ENCODE peak calls at places on chromosome 11, in six cellular contexts. X is heart left ventricle, A is transverse colon, U is A549, Z is lower lobe of right lung, D is Peyer's patch. O is an unnamed sample.

GRCh38 chr11:66336234-66337102 is at the start of gene RIN1:
- DNase-seq in U (peak; percentile 86), A (peak; percentile 71), Z (peak; percentile 65), X (peak; percentile 74), D (peak; percentile 44), O (peak; percentile 81)

GRCh38 chr11:17508306-17508705 is 31.7 kb upstream of the ABCC8 start:
- DNase-seq in U (no peak), A (no peak), D (no peak), Z (no peak), X (no peak), O (no peak)

GRCh38 chr11:69437001-69437875 is 44.2 kb upstream of the LINC01488 start:
- DNase-seq in Z (peak; percentile 84), U (peak; percentile 73), A (no peak), X (no peak), D (no peak), O (no peak)

GRCh38 chr11:73461335-73461840 is 85.2 kb downstream of the RELT start:
- DNase-seq in U (no peak), Z (no peak), X (no peak), D (no peak), A (no peak), O (no peak)

GRCh38 chr11:67303989-67304411 is 670 bp downstream of the SSH3 start:
- DNase-seq in Z (peak; percentile 71), U (no peak), X (peak; percentile 74), A (peak; percentile 55), D (no peak), O (peak; percentile 34)

GRCh38 chr11:114132944-114133394 is 73.5 kb downstream of the ZBTB16 start:
- DNase-seq in A (no peak), Z (no peak), X (no peak), U (no peak), D (no peak), O (peak; percentile 53)

GRCh38 chr11:61010466-61011238 is 39.2 kb downstream of the CD6 start:
- DNase-seq in X (no peak), Z (no peak), A (no peak), D (no peak), U (no peak), O (no peak)

GRCh38 chr11:90468923-90469322 is 246.1 kb upstream of the CHORDC1 start:
- DNase-seq in Z (no peak), U (peak; percentile 2), D (no peak), X (no peak), A (no peak), O (no peak)

GRCh38 chr11:102320166-102320565 is 2.9 kb downstream of the BIRC3 start:
- DNase-seq in U (no peak), A (no peak), Z (no peak), D (no peak), X (no peak), O (no peak)

GRCh38 chr11:68749061-68749491 is 2.2 kb downstream of the TESMIN start:
- DNase-seq in X (no peak), D (no peak), A (no peak), U (no peak), Z (no peak), O (no peak)

GRCh38 chr11:9573775-9574555 is 495 bp downstream of the WEE1 start:
- DNase-seq in U (no peak), X (peak; percentile 72), Z (peak; percentile 58), A (peak; percentile 32), D (peak; percentile 26), O (peak; percentile 26)

GRCh38 chr11:65847746-65848145 is 10.2 kb downstream of the CFL1 start:
- DNase-seq in D (no peak), Z (no peak), U (no peak), X (no peak), A (no peak), O (no peak)

GRCh38 chr11:19868871-19869270 is 156.2 kb downstream of the NAV2 start:
- DNase-seq in X (no peak), A (no peak), Z (no peak), U (no peak), D (no peak), O (no peak)

GRCh38 chr11:71843858-71844257 is 10.9 kb downstream of the DEFB108B start:
- DNase-seq in X (no peak), D (no peak), Z (no peak), A (no peak), U (no peak), O (no peak)

GRCh38 chr11:115709297-115709696 is 205.1 kb upstream of the CADM1 start:
- DNase-seq in D (no peak), Z (no peak), A (no peak), U (no peak), X (no peak), O (no peak)

GRCh38 chr11:422249-422656 is 7.5 kb upstream of the SIGIRR start:
- DNase-seq in Z (no peak), A (no peak), X (no peak), D (no peak), U (no peak), O (no peak)

GRCh38 chr11:14499178-14499559 is 442 bp downstream of the COPB1 start:
- DNase-seq in X (peak; percentile 60), A (peak; percentile 53), D (peak; percentile 52), Z (peak; percentile 55), U (peak; percentile 19), O (peak; percentile 55)

GRCh38 chr11:32341676-32342613 is 93.4 kb downstream of the WT1 start:
- DNase-seq in Z (no peak), D (no peak), X (no peak), A (no peak), U (no peak), O (no peak)

GRCh38 chr11:2099523-2100316 is 39.5 kb downstream of the IGF2 start:
- DNase-seq in X (peak; percentile 61), A (peak; percentile 65), D (no peak), U (no peak), Z (peak; percentile 71), O (peak; percentile 71)

GRCh38 chr11:13007182-13007581 is 1.9 kb upstream of the RASSF10 start:
- DNase-seq in D (no peak), A (no peak), U (no peak), X (no peak), Z (no peak), O (no peak)

GRCh38 chr11:9884601-9885000 is 220.7 kb downstream of the SWAP70 start:
- DNase-seq in U (no peak), Z (no peak), A (no peak), X (no peak), D (no peak), O (no peak)

GRCh38 chr11:105906517-105906916 is 115.5 kb downstream of the MSANTD4 start:
- DNase-seq in X (no peak), U (no peak), D (no peak), A (no peak), Z (peak; percentile 24), O (no peak)

GRCh38 chr11:120660024-120660565 is 148.5 kb downstream of the GRIK4 start:
- DNase-seq in Z (no peak), X (no peak), U (peak; percentile 33), A (peak; percentile 41), D (no peak), O (peak; percentile 23)

GRCh38 chr11:95831198-95831883 is 41.0 kb downstream of the CEP57 start:
- DNase-seq in X (no peak), D (no peak), Z (no peak), A (no peak), U (no peak), O (no peak)

DNA sequence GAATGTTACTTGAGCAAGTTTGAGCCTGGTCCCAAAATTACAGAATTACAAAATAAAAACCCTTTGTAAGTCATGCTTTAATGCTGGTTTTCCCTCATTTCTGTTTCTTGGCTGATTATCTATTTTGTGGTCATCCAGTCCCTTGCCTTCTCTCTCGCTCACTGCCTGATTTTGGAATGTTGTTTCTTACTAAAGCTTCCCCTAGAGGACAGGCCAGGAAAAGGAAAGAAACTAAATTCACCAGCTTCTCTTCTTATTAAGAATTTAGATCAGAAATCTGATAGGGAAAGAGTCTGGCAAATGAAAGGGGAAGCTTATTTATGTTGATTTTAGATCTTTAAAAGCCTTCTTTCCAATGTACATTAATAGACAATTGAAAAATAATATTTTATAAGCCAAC is 16.6 kb upstream of the BDNF start:
- DNase-seq in X (no peak), D (no peak), U (no peak), Z (no peak), A (no peak), O (no peak)
- TF ChIP-seq CTCF in X (no peak), D (no peak), U (no peak), Z (no peak), A (no peak), O (no peak)

GRCh38 chr11:128756469-128756868 is 62.6 kb downstream of the FLI1 start:
- DNase-seq in D (no peak), A (no peak), Z (no peak), X (no peak), U (no peak), O (no peak)
- H3K4me1 ChIP-seq in D (peaks cover 16% of the 10 kb centered on the region), A (no peaks in the 10 kb centered on the region), Z (peaks cover 17% of the 10 kb centered on the region), X (peaks cover 7% of the 10 kb centered on the region), U (no peaks in the 10 kb centered on the region), O (no peaks in the 10 kb centered on the region)

GRCh38 chr11:57566564-57567209 is 785 bp downstream of the UBE2L6 start:
- DNase-seq in Z (no peak), U (no peak), A (no peak), D (no peak), X (no peak), O (no peak)

GRCh38 chr11:57560146-57560545 is 7.3 kb downstream of the UBE2L6 start:
- DNase-seq in D (no peak), Z (no peak), X (no peak), U (no peak), A (no peak), O (no peak)

GRCh38 chr11:57567210-57567511 is 311 bp downstream of the UBE2L6 start:
- DNase-seq in D (peak; percentile 42), X (no peak), A (peak; percentile 34), Z (no peak), U (no peak), O (peak; percentile 39)

GRCh38 chr11:57566035-57566504 is 1.4 kb downstream of the UBE2L6 start:
- DNase-seq in U (no peak), Z (no peak), A (peak; percentile 57), X (no peak), D (peak; percentile 55), O (peak; percentile 49)

DNA sequence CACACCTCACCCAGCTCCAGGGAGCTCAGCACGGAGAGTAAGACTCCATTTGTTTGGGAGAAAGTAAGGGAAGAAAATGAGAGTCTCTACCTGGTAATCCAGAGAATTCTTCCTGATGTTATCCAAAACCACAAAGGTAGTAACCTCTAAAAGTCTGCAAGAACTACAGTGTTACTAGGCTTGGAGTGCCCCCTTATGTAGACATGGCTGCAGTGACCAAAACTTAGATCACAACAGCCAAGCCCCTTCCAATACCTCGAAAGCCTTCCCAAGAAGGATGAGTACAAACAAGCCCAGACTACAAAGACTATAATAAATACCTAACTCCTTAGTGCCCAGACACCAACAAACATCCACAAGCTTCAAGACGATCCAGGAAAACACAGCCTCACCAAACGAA is 4.9 kb downstream of the UBE2L6 start:
- DNase-seq in U (peak; percentile 20), X (no peak), D (no peak), Z (no peak), A (no peak), O (no peak)
- TF ChIP-seq CTCF in U (no peak), X (no peak), D (no peak), Z (no peak), A (no peak), O (no peak)

GRCh38 chr11:103699216-103699615 is 337.2 kb upstream of the DDI1 start:
- DNase-seq in X (no peak), A (no peak), Z (no peak), D (no peak), U (no peak), O (no peak)
- H3K4me1 ChIP-seq in X (no peaks in the 10 kb centered on the region), A (no peaks in the 10 kb centered on the region), Z (no peaks in the 10 kb centered on the region), D (no peaks in the 10 kb centered on the region), U (peaks cover 13% of the 10 kb centered on the region), O (no peaks in the 10 kb centered on the region)

GRCh38 chr11:55714982-55715888 is 53.2 kb downstream of the OR4C6 start:
- DNase-seq in X (no peak), Z (no peak), D (no peak), U (peak; percentile 19), A (no peak), O (no peak)
- TF ChIP-seq CTCF in X (no peak), Z (peak; percentile 13), D (no peak), U (no peak), A (no peak), O (no peak)